ENCODE peak calls at places on chromosomes 2 and 18, in ten cellular contexts. One of them, this sample, is unnamed.

GRCh38 chr2:172253190-172254052 is 150.7 kb upstream of the DLX2 start:
- DNase-seq in AG09319: peak; percentile 95
- DNase-seq in RWPE1: peak; percentile 92
- DNase-seq in mesendoderm: peak; percentile 87
- DNase-seq in left ventricle myocardium superior: no peak
- DNase-seq in HTR-8/SVneo: peak; percentile 89
- DNase-seq in activated gamma-delta T cell treated with anti-CD3 and anti-CD28 coated beads, Interleukin-2, amount 50 U/mL, for 16 hours: peak; percentile 81
- DNase-seq in posterior vena cava: peak; percentile 84
- DNase-seq in activated T-cell treated with anti-CD3 and anti-CD28 coated beads for 1 hour: no peak
- DNase-seq in T-helper 2 cell: peak; percentile 19
- DNase-seq in this sample: no peak

GRCh38 chr2:112709703-112710102 is 11.1 kb upstream of the NT5DC4 start:
- DNase-seq in activated T-cell treated with anti-CD3 and anti-CD28 coated beads for 1 hour: no peak
- DNase-seq in AG09319: no peak
- DNase-seq in posterior vena cava: no peak
- DNase-seq in mesendoderm: no peak
- DNase-seq in RWPE1: no peak
- DNase-seq in HTR-8/SVneo: no peak
- DNase-seq in T-helper 2 cell: no peak
- DNase-seq in left ventricle myocardium superior: no peak
- DNase-seq in activated gamma-delta T cell treated with anti-CD3 and anti-CD28 coated beads, Interleukin-2, amount 50 U/mL, for 16 hours: no peak
- DNase-seq in this sample: no peak

GRCh38 chr2:230422149-230422548 is 6.1 kb downstream of the SP100 start:
- DNase-seq in mesendoderm: no peak
- DNase-seq in T-helper 2 cell: no peak
- DNase-seq in activated T-cell treated with anti-CD3 and anti-CD28 coated beads for 1 hour: no peak
- DNase-seq in RWPE1: no peak
- DNase-seq in AG09319: no peak
- DNase-seq in posterior vena cava: no peak
- DNase-seq in activated gamma-delta T cell treated with anti-CD3 and anti-CD28 coated beads, Interleukin-2, amount 50 U/mL, for 16 hours: no peak
- DNase-seq in left ventricle myocardium superior: no peak
- DNase-seq in HTR-8/SVneo: no peak
- DNase-seq in this sample: no peak

GRCh38 chr2:96324716-96325037 is 440 bp upstream of the ITPRIPL1 start:
- DNase-seq in T-helper 2 cell: no peak
- DNase-seq in left ventricle myocardium superior: no peak
- DNase-seq in mesendoderm: peak; percentile 30
- DNase-seq in AG09319: no peak
- DNase-seq in HTR-8/SVneo: no peak
- DNase-seq in activated gamma-delta T cell treated with anti-CD3 and anti-CD28 coated beads, Interleukin-2, amount 50 U/mL, for 16 hours: no peak
- DNase-seq in activated T-cell treated with anti-CD3 and anti-CD28 coated beads for 1 hour: no peak
- DNase-seq in posterior vena cava: no peak
- DNase-seq in RWPE1: no peak
- DNase-seq in this sample: no peak

GRCh38 chr2:98907966-98908905 is 27.8 kb downstream of the CRACDL start:
- DNase-seq in left ventricle myocardium superior: no peak
- DNase-seq in posterior vena cava: peak; percentile 57
- DNase-seq in activated T-cell treated with anti-CD3 and anti-CD28 coated beads for 1 hour: no peak
- DNase-seq in RWPE1: peak; percentile 20
- DNase-seq in mesendoderm: no peak
- DNase-seq in activated gamma-delta T cell treated with anti-CD3 and anti-CD28 coated beads, Interleukin-2, amount 50 U/mL, for 16 hours: no peak
- DNase-seq in HTR-8/SVneo: no peak
- DNase-seq in AG09319: no peak
- DNase-seq in T-helper 2 cell: no peak
- DNase-seq in this sample: no peak

GRCh38 chr2:12932192-12932591 is 215.5 kb downstream of the TRIB2 start:
- DNase-seq in T-helper 2 cell: no peak
- DNase-seq in activated gamma-delta T cell treated with anti-CD3 and anti-CD28 coated beads, Interleukin-2, amount 50 U/mL, for 16 hours: no peak
- DNase-seq in RWPE1: no peak
- DNase-seq in AG09319: no peak
- DNase-seq in mesendoderm: peak; percentile 87
- DNase-seq in posterior vena cava: no peak
- DNase-seq in HTR-8/SVneo: no peak
- DNase-seq in activated T-cell treated with anti-CD3 and anti-CD28 coated beads for 1 hour: no peak
- DNase-seq in left ventricle myocardium superior: no peak
- DNase-seq in this sample: no peak

GRCh38 chr2:149365826-149366583 is 35.6 kb downstream of the LYPD6 start:
- DNase-seq in RWPE1: peak; percentile 33
- DNase-seq in AG09319: no peak
- DNase-seq in mesendoderm: peak; percentile 35
- DNase-seq in HTR-8/SVneo: peak; percentile 15
- DNase-seq in activated T-cell treated with anti-CD3 and anti-CD28 coated beads for 1 hour: no peak
- DNase-seq in left ventricle myocardium superior: no peak
- DNase-seq in posterior vena cava: no peak
- DNase-seq in T-helper 2 cell: no peak
- DNase-seq in activated gamma-delta T cell treated with anti-CD3 and anti-CD28 coated beads, Interleukin-2, amount 50 U/mL, for 16 hours: no peak
- DNase-seq in this sample: no peak

GRCh38 chr2:126777620-126777978 is 121.1 kb upstream of the TEX51 start:
- DNase-seq in mesendoderm: no peak
- DNase-seq in HTR-8/SVneo: no peak
- DNase-seq in AG09319: no peak
- DNase-seq in T-helper 2 cell: no peak
- DNase-seq in posterior vena cava: no peak
- DNase-seq in left ventricle myocardium superior: no peak
- DNase-seq in RWPE1: no peak
- DNase-seq in activated gamma-delta T cell treated with anti-CD3 and anti-CD28 coated beads, Interleukin-2, amount 50 U/mL, for 16 hours: no peak
- DNase-seq in activated T-cell treated with anti-CD3 and anti-CD28 coated beads for 1 hour: no peak
- DNase-seq in this sample: no peak

GRCh38 chr2:234288974-234289455 is 207.9 kb downstream of the ARL4C start:
- DNase-seq in AG09319: no peak
- DNase-seq in activated T-cell treated with anti-CD3 and anti-CD28 coated beads for 1 hour: peak; percentile 68
- DNase-seq in activated gamma-delta T cell treated with anti-CD3 and anti-CD28 coated beads, Interleukin-2, amount 50 U/mL, for 16 hours: peak; percentile 51
- DNase-seq in RWPE1: no peak
- DNase-seq in mesendoderm: peak; percentile 78
- DNase-seq in HTR-8/SVneo: peak; percentile 66
- DNase-seq in posterior vena cava: peak; percentile 88
- DNase-seq in T-helper 2 cell: peak; percentile 61
- DNase-seq in left ventricle myocardium superior: peak; percentile 65
- DNase-seq in this sample: peak; percentile 76

GRCh38 chr2:200862532-200863000 is 1.9 kb downstream of the CLK1 start:
- DNase-seq in posterior vena cava: no peak
- DNase-seq in HTR-8/SVneo: no peak
- DNase-seq in left ventricle myocardium superior: no peak
- DNase-seq in activated gamma-delta T cell treated with anti-CD3 and anti-CD28 coated beads, Interleukin-2, amount 50 U/mL, for 16 hours: peak; percentile 37
- DNase-seq in mesendoderm: peak; percentile 67
- DNase-seq in AG09319: no peak
- DNase-seq in T-helper 2 cell: peak; percentile 36
- DNase-seq in activated T-cell treated with anti-CD3 and anti-CD28 coated beads for 1 hour: peak; percentile 27
- DNase-seq in RWPE1: no peak
- DNase-seq in this sample: no peak

GRCh38 chr2:114550895-114551793 is 108.7 kb downstream of the DPP10 start:
- DNase-seq in left ventricle myocardium superior: no peak
- DNase-seq in HTR-8/SVneo: peak; percentile 5
- DNase-seq in activated gamma-delta T cell treated with anti-CD3 and anti-CD28 coated beads, Interleukin-2, amount 50 U/mL, for 16 hours: no peak
- DNase-seq in RWPE1: peak; percentile 36
- DNase-seq in AG09319: peak; percentile 0
- DNase-seq in T-helper 2 cell: no peak
- DNase-seq in mesendoderm: peak; percentile 77
- DNase-seq in posterior vena cava: no peak
- DNase-seq in activated T-cell treated with anti-CD3 and anti-CD28 coated beads for 1 hour: no peak
- DNase-seq in this sample: peak; percentile 42

GRCh38 chr2:220619525-220620267 is 952.4 kb downstream of the EPHA4 start:
- DNase-seq in mesendoderm: peak; percentile 7
- DNase-seq in activated T-cell treated with anti-CD3 and anti-CD28 coated beads for 1 hour: no peak
- DNase-seq in HTR-8/SVneo: no peak
- DNase-seq in activated gamma-delta T cell treated with anti-CD3 and anti-CD28 coated beads, Interleukin-2, amount 50 U/mL, for 16 hours: no peak
- DNase-seq in RWPE1: peak; percentile 48
- DNase-seq in posterior vena cava: no peak
- DNase-seq in AG09319: no peak
- DNase-seq in left ventricle myocardium superior: no peak
- DNase-seq in T-helper 2 cell: no peak
- DNase-seq in this sample: no peak

GRCh38 chr2:120729410-120730052 is 6.1 kb upstream of the GLI2 start:
- DNase-seq in AG09319: no peak
- DNase-seq in T-helper 2 cell: no peak
- DNase-seq in HTR-8/SVneo: peak; percentile 60
- DNase-seq in RWPE1: peak; percentile 62
- DNase-seq in activated T-cell treated with anti-CD3 and anti-CD28 coated beads for 1 hour: no peak
- DNase-seq in mesendoderm: peak; percentile 53
- DNase-seq in activated gamma-delta T cell treated with anti-CD3 and anti-CD28 coated beads, Interleukin-2, amount 50 U/mL, for 16 hours: no peak
- DNase-seq in left ventricle myocardium superior: no peak
- DNase-seq in posterior vena cava: no peak
- DNase-seq in this sample: no peak

GRCh38 chr2:197306691-197307030 is 3.9 kb downstream of the ANKRD44 start:
- DNase-seq in mesendoderm: no peak
- DNase-seq in T-helper 2 cell: no peak
- DNase-seq in left ventricle myocardium superior: peak; percentile 65
- DNase-seq in HTR-8/SVneo: no peak
- DNase-seq in posterior vena cava: no peak
- DNase-seq in RWPE1: no peak
- DNase-seq in activated T-cell treated with anti-CD3 and anti-CD28 coated beads for 1 hour: no peak
- DNase-seq in AG09319: no peak
- DNase-seq in activated gamma-delta T cell treated with anti-CD3 and anti-CD28 coated beads, Interleukin-2, amount 50 U/mL, for 16 hours: no peak
- DNase-seq in this sample: no peak

GRCh38 chr18:10787293-10787901 is 261.6 kb downstream of the NAPG start:
- DNase-seq in activated gamma-delta T cell treated with anti-CD3 and anti-CD28 coated beads, Interleukin-2, amount 50 U/mL, for 16 hours: peak; percentile 70
- DNase-seq in T-helper 2 cell: peak; percentile 73
- DNase-seq in HTR-8/SVneo: peak; percentile 60
- DNase-seq in AG09319: peak; percentile 41
- DNase-seq in RWPE1: peak; percentile 42
- DNase-seq in left ventricle myocardium superior: peak; percentile 79
- DNase-seq in activated T-cell treated with anti-CD3 and anti-CD28 coated beads for 1 hour: peak; percentile 74
- DNase-seq in mesendoderm: peak; percentile 75
- DNase-seq in posterior vena cava: peak; percentile 90
- DNase-seq in this sample: peak; percentile 69

GRCh38 chr2:112680666-112681101 is 34.9 kb downstream of the SLC20A1 start:
- DNase-seq in T-helper 2 cell: no peak
- DNase-seq in posterior vena cava: no peak
- DNase-seq in AG09319: no peak
- DNase-seq in left ventricle myocardium superior: no peak
- DNase-seq in activated gamma-delta T cell treated with anti-CD3 and anti-CD28 coated beads, Interleukin-2, amount 50 U/mL, for 16 hours: no peak
- DNase-seq in HTR-8/SVneo: no peak
- DNase-seq in activated T-cell treated with anti-CD3 and anti-CD28 coated beads for 1 hour: no peak
- DNase-seq in mesendoderm: no peak
- DNase-seq in RWPE1: no peak
- DNase-seq in this sample: no peak

GRCh38 chr2:178258916-178259315 is 64.6 kb downstream of the OSBPL6 start:
- DNase-seq in activated T-cell treated with anti-CD3 and anti-CD28 coated beads for 1 hour: no peak
- DNase-seq in RWPE1: peak; percentile 16
- DNase-seq in T-helper 2 cell: no peak
- DNase-seq in HTR-8/SVneo: no peak
- DNase-seq in posterior vena cava: no peak
- DNase-seq in activated gamma-delta T cell treated with anti-CD3 and anti-CD28 coated beads, Interleukin-2, amount 50 U/mL, for 16 hours: no peak
- DNase-seq in AG09319: no peak
- DNase-seq in left ventricle myocardium superior: no peak
- DNase-seq in mesendoderm: no peak
- DNase-seq in this sample: no peak

GRCh38 chr18:71011389-71011788 is 722.5 kb downstream of the SOCS6 start:
- DNase-seq in RWPE1: no peak
- DNase-seq in activated gamma-delta T cell treated with anti-CD3 and anti-CD28 coated beads, Interleukin-2, amount 50 U/mL, for 16 hours: no peak
- DNase-seq in left ventricle myocardium superior: no peak
- DNase-seq in activated T-cell treated with anti-CD3 and anti-CD28 coated beads for 1 hour: no peak
- DNase-seq in posterior vena cava: no peak
- DNase-seq in T-helper 2 cell: no peak
- DNase-seq in AG09319: no peak
- DNase-seq in mesendoderm: no peak
- DNase-seq in HTR-8/SVneo: no peak
- DNase-seq in this sample: no peak

GRCh38 chr2:135948642-135949355 is 36.6 kb downstream of the DARS1 start:
- DNase-seq in activated T-cell treated with anti-CD3 and anti-CD28 coated beads for 1 hour: no peak
- DNase-seq in activated gamma-delta T cell treated with anti-CD3 and anti-CD28 coated beads, Interleukin-2, amount 50 U/mL, for 16 hours: no peak
- DNase-seq in AG09319: no peak
- DNase-seq in RWPE1: peak; percentile 75
- DNase-seq in posterior vena cava: no peak
- DNase-seq in HTR-8/SVneo: peak; percentile 46
- DNase-seq in T-helper 2 cell: peak; percentile 2
- DNase-seq in left ventricle myocardium superior: no peak
- DNase-seq in mesendoderm: peak; percentile 37
- DNase-seq in this sample: no peak

GRCh38 chr18:34083910-34084309 is 140.8 kb downstream of the NOL4 start:
- DNase-seq in AG09319: no peak
- DNase-seq in RWPE1: no peak
- DNase-seq in T-helper 2 cell: no peak
- DNase-seq in activated T-cell treated with anti-CD3 and anti-CD28 coated beads for 1 hour: no peak
- DNase-seq in activated gamma-delta T cell treated with anti-CD3 and anti-CD28 coated beads, Interleukin-2, amount 50 U/mL, for 16 hours: no peak
- DNase-seq in HTR-8/SVneo: no peak
- DNase-seq in posterior vena cava: no peak
- DNase-seq in mesendoderm: no peak
- DNase-seq in left ventricle myocardium superior: no peak
- DNase-seq in this sample: no peak

This sample was measured in neural crest cell.